ENCODE peak calls at places on chromosomes 5 and 9, in six cellular contexts. One of them, this sample, is unnamed.

GRCh38 chr5:146516151-146516475 is at the start of gene GPR151:
- DNase-seq in right atrium auricular region: no peak
- DNase-seq in retinal pigment epithelial cell: no peak
- DNase-seq in heart left ventricle: no peak
- DNase-seq in progenitor cell of endocrine pancreas: no peak
- DNase-seq in spleen: no peak
- DNase-seq in this sample: no peak

GRCh38 chr9:133769511-133770075 is 31.4 kb upstream of the SARDH start:
- DNase-seq in heart left ventricle: peak; percentile 17
- DNase-seq in right atrium auricular region: no peak
- DNase-seq in progenitor cell of endocrine pancreas: peak; percentile 3
- DNase-seq in retinal pigment epithelial cell: no peak
- DNase-seq in spleen: peak; percentile 59
- DNase-seq in this sample: no peak

GRCh38 chr9:111366978-111367377 is 37.0 kb upstream of the OR2K2 start:
- DNase-seq in right atrium auricular region: no peak
- DNase-seq in spleen: no peak
- DNase-seq in progenitor cell of endocrine pancreas: no peak
- DNase-seq in heart left ventricle: no peak
- DNase-seq in retinal pigment epithelial cell: no peak
- DNase-seq in this sample: no peak

GRCh38 chr5:138657360-138657759 is 82.2 kb upstream of the HSPA9 start:
- DNase-seq in right atrium auricular region: no peak
- DNase-seq in heart left ventricle: peak; percentile 54
- DNase-seq in spleen: no peak
- DNase-seq in progenitor cell of endocrine pancreas: no peak
- DNase-seq in retinal pigment epithelial cell: no peak
- DNase-seq in this sample: no peak

GRCh38 chr9:72365525-72366256 is 683 bp upstream of the ZFAND5 start:
- DNase-seq in retinal pigment epithelial cell: peak; percentile 66
- DNase-seq in progenitor cell of endocrine pancreas: peak; percentile 48
- DNase-seq in right atrium auricular region: peak; percentile 95
- DNase-seq in heart left ventricle: peak; percentile 91
- DNase-seq in spleen: peak; percentile 95
- DNase-seq in this sample: no peak

GRCh38 chr9:20620658-20621552 is 1.4 kb downstream of the MLLT3 start:
- DNase-seq in spleen: peak; percentile 86
- DNase-seq in progenitor cell of endocrine pancreas: peak; percentile 13
- DNase-seq in retinal pigment epithelial cell: no peak
- DNase-seq in right atrium auricular region: peak; percentile 64
- DNase-seq in heart left ventricle: peak; percentile 40
- DNase-seq in this sample: no peak

GRCh38 chr5:39214912-39215709 is 4.3 kb downstream of the FYB1 start:
- DNase-seq in right atrium auricular region: no peak
- DNase-seq in spleen: no peak
- DNase-seq in progenitor cell of endocrine pancreas: no peak
- DNase-seq in heart left ventricle: no peak
- DNase-seq in retinal pigment epithelial cell: no peak
- DNase-seq in this sample: no peak

GRCh38 chr9:5492965-5493364 is 17.4 kb upstream of the PDCD1LG2 start:
- DNase-seq in right atrium auricular region: no peak
- DNase-seq in heart left ventricle: no peak
- DNase-seq in spleen: no peak
- DNase-seq in retinal pigment epithelial cell: no peak
- DNase-seq in progenitor cell of endocrine pancreas: no peak
- DNase-seq in this sample: no peak

GRCh38 chr5:176466245-176466871 is 18.2 kb downstream of the FAF2 start:
- DNase-seq in right atrium auricular region: no peak
- DNase-seq in heart left ventricle: no peak
- DNase-seq in retinal pigment epithelial cell: no peak
- DNase-seq in spleen: no peak
- DNase-seq in progenitor cell of endocrine pancreas: no peak
- DNase-seq in this sample: peak; percentile 58

GRCh38 chr5:14699159-14699558 is 34.6 kb downstream of the OTULIN start:
- DNase-seq in retinal pigment epithelial cell: no peak
- DNase-seq in spleen: no peak
- DNase-seq in progenitor cell of endocrine pancreas: no peak
- DNase-seq in heart left ventricle: no peak
- DNase-seq in right atrium auricular region: no peak
- DNase-seq in this sample: no peak

GRCh38 chr5:25744908-25745307 is 1100.1 kb upstream of the CDH10 start:
- DNase-seq in retinal pigment epithelial cell: no peak
- DNase-seq in spleen: no peak
- DNase-seq in right atrium auricular region: no peak
- DNase-seq in progenitor cell of endocrine pancreas: no peak
- DNase-seq in heart left ventricle: no peak
- DNase-seq in this sample: no peak

GRCh38 chr9:16755467-16755866 is 115.0 kb downstream of the BNC2 start:
- DNase-seq in right atrium auricular region: no peak
- DNase-seq in spleen: no peak
- DNase-seq in retinal pigment epithelial cell: no peak
- DNase-seq in progenitor cell of endocrine pancreas: no peak
- DNase-seq in heart left ventricle: no peak
- DNase-seq in this sample: no peak

GRCh38 chr9:126777733-126778132 is 27.1 kb upstream of the ZBTB43 start:
- DNase-seq in heart left ventricle: no peak
- DNase-seq in spleen: no peak
- DNase-seq in retinal pigment epithelial cell: no peak
- DNase-seq in right atrium auricular region: no peak
- DNase-seq in progenitor cell of endocrine pancreas: peak; percentile 14
- DNase-seq in this sample: no peak

GRCh38 chr5:67092447-67093023 is 104.1 kb downstream of the CD180 start:
- DNase-seq in right atrium auricular region: no peak
- DNase-seq in spleen: no peak
- DNase-seq in heart left ventricle: no peak
- DNase-seq in progenitor cell of endocrine pancreas: no peak
- DNase-seq in retinal pigment epithelial cell: no peak
- DNase-seq in this sample: no peak

GRCh38 chr5:55625603-55625875 is 86.6 kb downstream of the SLC38A9 start:
- DNase-seq in spleen: no peak
- DNase-seq in right atrium auricular region: no peak
- DNase-seq in heart left ventricle: no peak
- DNase-seq in progenitor cell of endocrine pancreas: no peak
- DNase-seq in retinal pigment epithelial cell: no peak
- DNase-seq in this sample: no peak

GRCh38 chr5:68251386-68251785 is 35.8 kb downstream of the PIK3R1 start:
- DNase-seq in heart left ventricle: peak; percentile 47
- DNase-seq in retinal pigment epithelial cell: no peak
- DNase-seq in spleen: no peak
- DNase-seq in progenitor cell of endocrine pancreas: no peak
- DNase-seq in right atrium auricular region: no peak
- DNase-seq in this sample: no peak

GRCh38 chr9:129989740-129990139 is 53.2 kb downstream of the FNBP1 start:
- DNase-seq in progenitor cell of endocrine pancreas: no peak
- DNase-seq in spleen: no peak
- DNase-seq in retinal pigment epithelial cell: no peak
- DNase-seq in heart left ventricle: no peak
- DNase-seq in right atrium auricular region: no peak
- DNase-seq in this sample: no peak

GRCh38 chr5:35151151-35151920 is 79.0 kb downstream of the PRLR start:
- DNase-seq in heart left ventricle: no peak
- DNase-seq in right atrium auricular region: no peak
- DNase-seq in retinal pigment epithelial cell: no peak
- DNase-seq in progenitor cell of endocrine pancreas: no peak
- DNase-seq in spleen: no peak
- DNase-seq in this sample: no peak

GRCh38 chr5:123080215-123080614 is 8.8 kb upstream of the PRDM6 start:
- DNase-seq in heart left ventricle: no peak
- DNase-seq in right atrium auricular region: no peak
- DNase-seq in progenitor cell of endocrine pancreas: no peak
- DNase-seq in retinal pigment epithelial cell: no peak
- DNase-seq in spleen: no peak
- DNase-seq in this sample: no peak

GRCh38 chr5:133831506-133832224 is 136.8 kb downstream of the C5orf15 start:
- DNase-seq in retinal pigment epithelial cell: no peak
- DNase-seq in progenitor cell of endocrine pancreas: no peak
- DNase-seq in right atrium auricular region: no peak
- DNase-seq in spleen: no peak
- DNase-seq in heart left ventricle: no peak
- DNase-seq in this sample: no peak

GRCh38 chr9:115022760-115023434 is 92.5 kb upstream of the TNFSF8 start:
- DNase-seq in retinal pigment epithelial cell: peak; percentile 52
- DNase-seq in progenitor cell of endocrine pancreas: no peak
- DNase-seq in right atrium auricular region: no peak
- DNase-seq in spleen: no peak
- DNase-seq in heart left ventricle: no peak
- DNase-seq in this sample: peak; percentile 84

GRCh38 chr5:41856644-41857491 is 13.4 kb downstream of the OXCT1 start:
- DNase-seq in progenitor cell of endocrine pancreas: peak; percentile 26
- DNase-seq in spleen: no peak
- DNase-seq in right atrium auricular region: no peak
- DNase-seq in retinal pigment epithelial cell: no peak
- DNase-seq in heart left ventricle: no peak
- DNase-seq in this sample: no peak

GRCh38 chr9:124880501-124880900 is 18.6 kb downstream of the ARPC5L start:
- DNase-seq in right atrium auricular region: no peak
- DNase-seq in progenitor cell of endocrine pancreas: no peak
- DNase-seq in retinal pigment epithelial cell: no peak
- DNase-seq in heart left ventricle: no peak
- DNase-seq in spleen: peak; percentile 74
- DNase-seq in this sample: no peak

GRCh38 chr5:88683506-88684135 is 199.4 kb downstream of the MEF2C start:
- DNase-seq in progenitor cell of endocrine pancreas: no peak
- DNase-seq in heart left ventricle: no peak
- DNase-seq in right atrium auricular region: no peak
- DNase-seq in retinal pigment epithelial cell: no peak
- DNase-seq in spleen: no peak
- DNase-seq in this sample: no peak

GRCh38 chr9:37491939-37492338 is 6.2 kb downstream of the POLR1E start:
- DNase-seq in retinal pigment epithelial cell: no peak
- DNase-seq in progenitor cell of endocrine pancreas: no peak
- DNase-seq in spleen: no peak
- DNase-seq in right atrium auricular region: no peak
- DNase-seq in heart left ventricle: no peak
- DNase-seq in this sample: no peak

DNA sequence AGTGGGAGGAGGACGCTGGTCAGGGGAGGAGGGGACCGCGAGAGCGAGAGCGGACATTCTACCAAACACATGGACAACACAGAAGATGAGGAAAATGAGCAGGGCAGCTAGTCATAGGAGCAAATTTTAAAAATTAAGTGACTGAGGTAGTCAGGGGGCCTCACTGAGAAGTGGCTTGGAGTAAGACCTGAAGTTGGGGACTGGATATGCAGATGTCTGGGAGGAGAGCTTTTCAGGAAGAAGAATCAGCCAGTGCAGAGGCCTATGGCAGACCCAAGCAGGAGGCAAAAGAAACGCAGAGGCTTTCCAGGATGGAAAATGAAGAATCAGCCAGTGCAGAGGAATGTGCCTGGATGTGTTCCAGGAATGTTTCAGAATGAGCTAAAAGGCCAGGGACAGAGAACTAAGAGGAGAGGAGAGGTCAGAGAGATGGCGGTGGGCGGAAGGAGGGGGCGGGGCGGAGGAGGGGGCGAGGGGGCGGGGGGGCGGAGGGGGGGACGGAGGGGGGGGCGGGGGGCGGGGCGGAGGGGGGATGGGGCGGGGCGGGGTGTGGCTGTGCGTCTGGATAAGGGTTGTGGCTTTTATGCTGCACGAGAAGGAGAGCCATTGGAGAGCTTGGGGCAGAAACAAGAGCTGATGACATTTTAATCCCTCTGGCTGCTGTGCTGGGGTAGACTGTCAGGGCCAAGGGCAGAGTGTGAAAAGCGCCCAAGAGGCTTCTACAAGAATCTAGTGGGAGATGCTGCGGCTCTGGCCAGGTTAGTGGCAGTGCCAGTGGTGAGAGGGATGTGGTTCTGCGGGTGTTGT is 129.6 kb downstream of the KCNIP1 start:
- DNase-seq in retinal pigment epithelial cell: peak; percentile 65
- DNase-seq in progenitor cell of endocrine pancreas: no peak
- DNase-seq in heart left ventricle: peak; percentile 44
- DNase-seq in spleen: peak; percentile 50
- DNase-seq in right atrium auricular region: peak; percentile 78
- DNase-seq in this sample: peak; percentile 37
- TF ChIP-seq CTCF in retinal pigment epithelial cell: no peak
- TF ChIP-seq CTCF in progenitor cell of endocrine pancreas: no peak
- TF ChIP-seq CTCF in heart left ventricle: no peak
- TF ChIP-seq CTCF in spleen: no peak
- TF ChIP-seq CTCF in right atrium auricular region: no peak
- TF ChIP-seq CTCF in this sample: no peak

DNA sequence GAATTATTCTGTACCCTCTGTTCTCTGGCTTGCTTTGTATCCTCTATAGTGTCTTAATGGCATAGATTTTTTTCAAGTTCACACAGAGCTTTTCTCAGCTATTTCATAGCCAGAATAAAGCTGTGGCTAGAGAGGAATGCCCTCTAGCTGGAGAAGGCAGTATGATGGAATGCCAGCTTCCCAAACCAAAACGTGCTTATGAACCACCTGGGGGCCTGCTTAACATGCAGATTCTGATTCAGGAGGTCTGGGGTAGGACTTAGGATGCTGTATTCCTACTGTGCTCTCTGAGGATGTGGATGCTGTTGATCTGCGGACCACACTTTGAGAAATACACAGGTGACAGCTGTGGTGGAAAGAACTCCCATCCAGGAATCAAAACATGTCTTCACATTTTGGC is 49.9 kb upstream of the DPYSL3 start:
- DNase-seq in right atrium auricular region: no peak
- DNase-seq in spleen: no peak
- DNase-seq in retinal pigment epithelial cell: no peak
- DNase-seq in heart left ventricle: no peak
- DNase-seq in progenitor cell of endocrine pancreas: no peak
- DNase-seq in this sample: no peak
- TF ChIP-seq CTCF in right atrium auricular region: no peak
- TF ChIP-seq CTCF in spleen: no peak
- TF ChIP-seq CTCF in retinal pigment epithelial cell: peak; percentile 36
- TF ChIP-seq CTCF in heart left ventricle: no peak
- TF ChIP-seq CTCF in progenitor cell of endocrine pancreas: no peak
- TF ChIP-seq CTCF in this sample: peak; percentile 34

DNA sequence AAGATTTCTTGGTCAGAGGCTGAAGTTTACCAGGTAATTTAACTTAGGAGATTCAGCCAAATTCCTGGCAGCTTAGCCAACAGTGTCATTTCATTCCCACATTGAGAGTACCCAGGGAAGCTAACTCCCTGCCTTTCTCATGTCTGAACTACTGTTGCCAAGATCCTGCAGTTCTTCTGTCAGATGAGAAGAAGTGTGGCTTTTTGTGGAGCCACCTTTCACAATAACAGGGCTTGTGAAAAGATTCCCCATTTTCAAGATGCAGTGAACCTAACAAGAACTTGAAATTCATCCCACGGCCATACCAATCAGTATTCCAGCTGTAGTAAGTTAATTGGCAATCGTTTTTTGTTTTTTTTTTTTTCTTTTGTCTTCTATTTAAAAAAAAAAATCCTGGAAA is 176.4 kb downstream of the XRCC4 start:
- DNase-seq in retinal pigment epithelial cell: no peak
- DNase-seq in right atrium auricular region: no peak
- DNase-seq in spleen: no peak
- DNase-seq in progenitor cell of endocrine pancreas: no peak
- DNase-seq in heart left ventricle: no peak
- DNase-seq in this sample: no peak
- TF ChIP-seq CTCF in retinal pigment epithelial cell: no peak
- TF ChIP-seq CTCF in right atrium auricular region: no peak
- TF ChIP-seq CTCF in spleen: no peak
- TF ChIP-seq CTCF in progenitor cell of endocrine pancreas: no peak
- TF ChIP-seq CTCF in heart left ventricle: no peak
- TF ChIP-seq CTCF in this sample: no peak

DNA sequence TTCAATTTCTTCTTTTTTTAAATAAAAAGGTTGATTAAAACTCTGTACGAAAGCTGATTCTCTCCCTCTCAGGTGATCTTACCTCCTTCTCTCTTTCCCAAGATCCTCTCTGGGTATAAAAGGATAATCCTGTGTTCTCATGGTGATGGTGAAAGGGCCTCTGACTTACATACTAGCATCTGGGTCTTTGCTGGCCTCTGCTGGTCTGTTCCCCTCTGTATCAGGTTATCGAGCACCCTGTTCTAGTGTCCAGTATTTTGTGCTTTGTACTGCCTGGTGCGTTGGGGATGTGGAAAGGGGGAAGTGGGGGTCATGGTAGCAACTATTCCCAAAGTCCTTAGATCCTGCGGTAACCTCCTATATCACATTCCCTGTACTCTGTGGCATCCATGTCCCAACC is 328.9 kb downstream of the NR2F1-AS1 start:
- DNase-seq in heart left ventricle: no peak
- DNase-seq in progenitor cell of endocrine pancreas: no peak
- DNase-seq in right atrium auricular region: no peak
- DNase-seq in spleen: no peak
- DNase-seq in retinal pigment epithelial cell: no peak
- DNase-seq in this sample: no peak
- TF ChIP-seq CTCF in heart left ventricle: no peak
- TF ChIP-seq CTCF in progenitor cell of endocrine pancreas: no peak
- TF ChIP-seq CTCF in right atrium auricular region: no peak
- TF ChIP-seq CTCF in spleen: no peak
- TF ChIP-seq CTCF in retinal pigment epithelial cell: no peak
- TF ChIP-seq CTCF in this sample: no peak

This sample was measured in AG04449.